ENCODE peak calls at places on chromosomes 7 and 10, in four cellular contexts. R is Caki2, S is M059J, U is osteocyte. L is an unnamed sample.

GRCh38 chr7:43725251-43725650 is 4.1 kb downstream of the COA1 start:
- DNase-seq in R (no peak), S (no peak), U (no peak), L (no peak)

GRCh38 chr10:133442191-133442966 is 11.4 kb upstream of the SCART1 start:
- DNase-seq in R (no peak), S (no peak), U (no peak), L (no peak)

GRCh38 chr7:57867884-57868701 is 418.1 kb downstream of the ZNF716 start:
- DNase-seq in R (no peak), S (no peak), U (no peak), L (peak)

GRCh38 chr10:31358688-31359330 is 39.8 kb downstream of the ZEB1 start:
- DNase-seq in R (no peak), S (peak), U (no peak), L (no peak)

GRCh38 chr10:62560207-62560819 is 186.1 kb downstream of the ZNF365 start:
- DNase-seq in R (no peak), S (peak), U (no peak), L (no peak)

GRCh38 chr7:85114342-85114741 is 72.5 kb downstream of the SEMA3D start:
- DNase-seq in R (no peak), S (peak), U (no peak), L (no peak)

GRCh38 chr7:30162133-30162532 is 27.3 kb downstream of the MTURN start:
- DNase-seq in R (no peak), S (no peak), U (no peak), L (no peak)

GRCh38 chr10:91571671-91572070 is 61.2 kb downstream of the PPP1R3C start:
- DNase-seq in R (no peak), S (no peak), U (no peak), L (no peak)

GRCh38 chr10:75530337-75530736 is 98.9 kb downstream of the LRMDA start:
- DNase-seq in R (peak), S (peak), U (no peak), L (peak)

GRCh38 chr7:69845721-69846495 is 247.6 kb downstream of the AUTS2 start:
- DNase-seq in R (no peak), S (no peak), U (no peak), L (no peak)

GRCh38 chr7:22589641-22590141 is 89.7 kb upstream of the STEAP1B start:
- DNase-seq in R (no peak), S (peak), U (no peak), L (peak)